ENCODE peak calls at places on chromosomes 2 and 18, in ten cellular contexts. R, O, U, W, G, H, S, P, C and T are unnamed samples.

GRCh38 chr2:19462228-19462627 is 103.8 kb upstream of the OSR1 start:
- DNase-seq in R (no peak), O (no peak), U (no peak), W (no peak), G (no peak), H (no peak), S (no peak), P (no peak), C (no peak), T (no peak)

GRCh38 chr2:47189635-47190034 is 34.5 kb upstream of the STPG4 start:
- DNase-seq in R (peak), O (no peak), U (peak), W (no peak), G (no peak), H (peak), S (no peak), P (no peak), C (no peak), T (peak)

GRCh38 chr2:8676191-8676914 is 5.5 kb upstream of the ID2 start:
- DNase-seq in R (peak), O (peak), U (peak), W (no peak), G (peak), H (peak), S (no peak), P (no peak), C (no peak), T (peak)

GRCh38 chr2:10918661-10919414 is 7.1 kb downstream of the KCNF1 start:
- DNase-seq in R (no peak), O (no peak), U (no peak), W (no peak), G (peak), H (no peak), S (no peak), P (no peak), C (no peak), T (peak)

GRCh38 chr2:216985658-216986141 is 125.8 kb upstream of the TNP1 start:
- DNase-seq in R (no peak), O (no peak), U (no peak), W (no peak), G (no peak), H (no peak), S (peak), P (peak), C (no peak), T (no peak)

GRCh38 chr18:44589709-44590108 is 91.0 kb upstream of the SETBP1 start:
- DNase-seq in R (peak), O (no peak), U (peak), W (no peak), G (no peak), H (peak), S (no peak), P (no peak), C (no peak), T (peak)

GRCh38 chr18:75923169-75923568 is 495.7 kb upstream of the SMIM21 start:
- DNase-seq in R (peak), O (peak), U (peak), W (no peak), G (no peak), H (peak), S (no peak), P (no peak), C (no peak), T (peak)

GRCh38 chr2:54597153-54597827 is 126.2 kb upstream of the EML6 start:
- DNase-seq in R (no peak), O (peak), U (no peak), W (no peak), G (no peak), H (no peak), S (no peak), P (peak), C (no peak), T (no peak)

GRCh38 chr18:39313992-39314391 is 1748.4 kb upstream of the CELF4 start:
- DNase-seq in R (no peak), O (no peak), U (no peak), W (no peak), G (no peak), H (no peak), S (peak), P (no peak), C (no peak), T (no peak)

GRCh38 chr2:149098722-149099121 is 60.2 kb downstream of the LYPD6B start:
- DNase-seq in R (peak), O (no peak), U (peak), W (no peak), G (no peak), H (peak), S (no peak), P (no peak), C (no peak), T (peak)

GRCh38 chr2:63993871-63994270 is 25.4 kb downstream of the VPS54 start:
- DNase-seq in R (no peak), O (no peak), U (no peak), W (no peak), G (no peak), H (no peak), S (no peak), P (no peak), C (no peak), T (peak)

GRCh38 chr2:18247282-18248110 is 313.0 kb downstream of the RDH14 start:
- DNase-seq in R (no peak), O (no peak), U (no peak), W (no peak), G (no peak), H (no peak), S (no peak), P (no peak), C (no peak), T (no peak)

GRCh38 chr2:38146917-38147307 is 71.0 kb upstream of the CYP1B1 start:
- DNase-seq in R (peak), O (peak), U (peak), W (peak), G (no peak), H (peak), S (no peak), P (no peak), C (no peak), T (peak)